ENCODE peak calls at places on chromosome 1, in five cellular contexts. H is tibial artery, G is pancreas, W is Peyer's patch, Z is psoas muscle. C is an unnamed sample.
A peak's percentile ranks its signal among the peaks of the same experiment; 100 is the strongest.

GRCh38 chr1:209790286-209791193 is 6.2 kb upstream of the C1orf74 start:
- DNase-seq in H (no peak), G (no peak), W (no peak), Z (no peak), C (no peak)

GRCh38 chr1:219773110-219773509 is 155.2 kb downstream of the SLC30A10 start:
- DNase-seq in H (no peak), G (no peak), W (no peak), Z (no peak), C (no peak)

GRCh38 chr1:204079608-204079999 is 6.7 kb downstream of the SOX13 start:
- DNase-seq in H (no peak), G (no peak), W (no peak), Z (no peak), C (no peak)

GRCh38 chr1:165383067-165383466 is 26.6 kb upstream of the LMX1A start:
- DNase-seq in H (peak; percentile 76), G (no peak), W (no peak), Z (peak; percentile 79), C (no peak)

GRCh38 chr1:66360285-66360724 is 173.6 kb upstream of the SGIP1 start:
- DNase-seq in H (no peak), G (no peak), W (no peak), Z (no peak), C (no peak)

GRCh38 chr1:192973202-192973601 is 86.0 kb downstream of the UCHL5 start:
- DNase-seq in H (no peak), G (no peak), W (no peak), Z (no peak), C (no peak)

GRCh38 chr1:230632273-230632873 is 9.9 kb upstream of the COG2 start:
- DNase-seq in H (no peak), G (no peak), W (no peak), Z (no peak), C (no peak)

GRCh38 chr1:244680667-244681066 is 27.7 kb downstream of the DESI2 start:
- DNase-seq in H (peak; percentile 26), G (no peak), W (no peak), Z (no peak), C (no peak)

GRCh38 chr1:78079580-78079979 is 33.8 kb downstream of the GIPC2 start:
- DNase-seq in H (no peak), G (no peak), W (no peak), Z (no peak), C (no peak)

GRCh38 chr1:192573499-192573898 is 2.1 kb upstream of the RGS1 start:
- DNase-seq in H (no peak), G (no peak), W (no peak), Z (no peak), C (no peak)

GRCh38 chr1:111989531-111990025 is at the start of gene KCND3:
- DNase-seq in H (no peak), G (peak; percentile 40), W (peak; percentile 57), Z (peak; percentile 42), C (no peak)

GRCh38 chr1:80917225-80917624 is 883.5 kb upstream of the ADGRL2 start:
- DNase-seq in H (no peak), G (no peak), W (no peak), Z (no peak), C (no peak)

GRCh38 chr1:154953611-154954038 is 2.3 kb downstream of the PBXIP1 start:
- DNase-seq in H (no peak), G (no peak), W (no peak), Z (no peak), C (no peak)

GRCh38 chr1:156860113-156860638 is 489 bp upstream of the NTRK1 start:
- DNase-seq in H (no peak), G (peak; percentile 21), W (peak; percentile 69), Z (peak; percentile 44), C (no peak)

GRCh38 chr1:152745289-152745704 is 12.5 kb upstream of the KPRP start:
- DNase-seq in H (no peak), G (no peak), W (no peak), Z (no peak), C (no peak)

GRCh38 chr1:31122779-31123178 is 57.3 kb upstream of the PUM1 start:
- DNase-seq in H (no peak), G (no peak), W (no peak), Z (no peak), C (no peak)

GRCh38 chr1:97870574-97870973 is 50.3 kb downstream of the DPYD start:
- DNase-seq in H (no peak), G (no peak), W (no peak), Z (no peak), C (no peak)

DNA sequence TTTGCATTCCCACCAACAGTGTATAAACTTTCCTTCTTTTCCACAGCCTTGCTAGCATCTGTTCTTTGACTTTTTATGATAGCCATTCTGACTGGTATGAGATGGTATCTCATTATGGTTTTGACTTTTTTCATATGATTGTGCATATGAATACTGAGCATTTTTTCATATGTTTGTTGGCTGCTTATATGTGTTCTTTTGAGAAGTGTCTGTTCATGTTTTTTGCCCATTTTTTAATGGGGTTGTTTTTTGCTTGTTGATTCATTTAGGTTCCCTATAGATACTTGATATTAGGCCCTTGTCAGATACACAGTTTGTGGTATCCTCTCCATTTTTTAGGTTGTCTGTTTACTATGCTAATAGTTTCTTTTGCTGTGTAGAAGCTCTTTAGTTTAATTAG is 185.8 kb upstream of the SPAG17 start:
- DNase-seq in H (no peak), G (no peak), W (no peak), Z (no peak), C (no peak)
- H3K9me3 ChIP-seq in H (no peaks in the 10 kb centered on the region), G (no peaks in the 10 kb centered on the region), W (no peaks in the 10 kb centered on the region), Z (peaks cover 14% of the 10 kb centered on the region), C (peaks cover 5% of the 10 kb centered on the region)

DNA sequence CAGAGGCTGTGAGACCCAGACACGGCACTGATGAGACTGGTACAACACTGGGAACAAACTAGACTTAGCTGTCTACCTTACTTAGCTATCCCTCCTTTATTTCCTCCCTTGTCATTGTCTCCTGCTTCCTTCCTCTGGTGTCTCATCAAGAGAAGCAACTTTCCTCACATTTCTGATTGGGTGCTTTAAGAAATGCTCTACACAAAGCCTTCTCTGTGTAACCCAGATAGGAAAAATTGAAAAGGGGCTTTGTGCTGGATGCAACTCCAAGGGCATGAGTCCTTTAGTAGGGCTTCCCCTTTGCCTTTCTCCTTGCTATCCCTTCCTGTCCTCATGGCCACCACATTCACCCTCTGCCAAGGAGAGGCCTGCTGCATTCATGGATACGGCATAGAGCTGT is 274.5 kb downstream of the VAV3 start:
- DNase-seq in H (no peak), G (no peak), W (no peak), Z (no peak), C (no peak)
- H3K4me1 ChIP-seq in H (no peaks in the 10 kb centered on the region), G (no peaks in the 10 kb centered on the region), W (no peaks in the 10 kb centered on the region), Z (no peaks in the 10 kb centered on the region), C (no peaks in the 10 kb centered on the region)

GRCh38 chr1:3986686-3987218 is 86.7 kb upstream of the C1orf174 start:
- DNase-seq in H (no peak), G (no peak), W (no peak), Z (no peak), C (no peak)
- H3K9me3 ChIP-seq in H (no peaks in the 10 kb centered on the region), G (no peaks in the 10 kb centered on the region), W (no peaks in the 10 kb centered on the region), Z (peaks cover 10% of the 10 kb centered on the region), C (peaks cover under 1% of the 10 kb centered on the region)

GRCh38 chr1:232576537-232576936 is 53.4 kb downstream of the SIPA1L2 start:
- DNase-seq in H (no peak), G (no peak), W (no peak), Z (no peak), C (no peak)
- H3K4me1 ChIP-seq in H (peaks cover 4% of the 10 kb centered on the region), G (no peaks in the 10 kb centered on the region), W (no peaks in the 10 kb centered on the region), Z (peaks cover 3% of the 10 kb centered on the region), C (peaks cover 40% of the 10 kb centered on the region)

DNA sequence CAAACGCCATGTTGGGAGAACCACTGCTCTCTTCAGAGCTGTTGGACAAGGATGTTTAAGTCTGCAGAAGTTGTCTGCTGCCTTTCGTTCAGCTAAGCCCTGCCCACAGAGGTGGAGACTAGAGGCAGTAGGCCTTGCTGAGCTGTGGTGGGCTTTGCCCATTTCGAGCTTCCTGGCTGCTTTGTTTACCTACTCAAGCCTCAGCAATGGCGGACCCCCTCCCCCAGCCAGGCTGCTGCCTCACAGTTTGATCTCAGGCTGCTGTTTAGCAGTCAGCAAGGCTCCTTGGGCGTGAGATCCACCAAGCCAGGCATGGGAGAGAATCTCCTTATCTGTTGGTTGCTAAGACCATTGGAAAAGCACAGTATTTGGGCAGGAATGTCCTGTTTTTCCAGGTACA is 74.8 kb downstream of the WDR3 start:
- DNase-seq in H (no peak), G (no peak), W (no peak), Z (no peak), C (no peak)
- H3K9me3 ChIP-seq in H (no peaks in the 10 kb centered on the region), G (no peaks in the 10 kb centered on the region), W (no peaks in the 10 kb centered on the region), Z (no peaks in the 10 kb centered on the region), C (peaks cover 4% of the 10 kb centered on the region)